ENCODE peak calls at places on chromosomes 16 and 17, in five cellular contexts. K, V, Z, X and A are unnamed samples.

GRCh38 chr17:61296058-61296457 is 103.6 kb upstream of the TBX2 start:
- DNase-seq in K (no peak), V (no peak), Z (no peak), X (no peak), A (no peak)

GRCh38 chr16:74652249-74652648 is 14.4 kb downstream of the RFWD3 start:
- DNase-seq in K (no peak), V (no peak), Z (no peak), X (no peak), A (no peak)

GRCh38 chr16:9665851-9666271 is 516.4 kb downstream of the GRIN2A start:
- DNase-seq in K (no peak), V (peak), Z (no peak), X (no peak), A (no peak)

GRCh38 chr16:66366433-66367299 is at the start of gene CDH5:
- DNase-seq in K (peak), V (no peak), Z (no peak), X (no peak), A (peak)

GRCh38 chr17:8757189-8757588 is 1.2 kb downstream of the SPDYE4 start:
- DNase-seq in K (no peak), V (no peak), Z (no peak), X (no peak), A (no peak)

GRCh38 chr16:49918257-49918656 is 62.3 kb upstream of the ZNF423 start:
- DNase-seq in K (no peak), V (no peak), Z (no peak), X (no peak), A (no peak)

GRCh38 chr17:28684963-28685362 is 23.0 kb downstream of the SUPT6H start:
- DNase-seq in K (no peak), V (no peak), Z (no peak), X (peak), A (peak)

GRCh38 chr17:13750783-13751484 is 149.2 kb upstream of the HS3ST3A1 start:
- DNase-seq in K (no peak), V (no peak), Z (no peak), X (no peak), A (no peak)

GRCh38 chr17:64236827-64237403 is 26.1 kb downstream of the TEX2 start:
- DNase-seq in K (no peak), V (no peak), Z (no peak), X (no peak), A (no peak)

GRCh38 chr17:72592242-72592966 is 471.6 kb downstream of the SOX9 start:
- DNase-seq in K (peak), V (peak), Z (peak), X (peak), A (no peak)

GRCh38 chr16:51569204-51569911 is 418.3 kb upstream of the SALL1 start:
- DNase-seq in K (no peak), V (peak), Z (no peak), X (peak), A (no peak)

GRCh38 chr16:84174396-84174795 is 12.5 kb downstream of the TAF1C start:
- DNase-seq in K (no peak), V (no peak), Z (no peak), X (no peak), A (no peak)

GRCh38 chr17:1555618-1556471 is 6.7 kb downstream of the PITPNA start:
- DNase-seq in K (no peak), V (no peak), Z (peak), X (no peak), A (no peak)

GRCh38 chr17:8192070-8192815 is 2.3 kb upstream of the BORCS6 start:
- DNase-seq in K (peak), V (peak), Z (peak), X (peak), A (peak)

GRCh38 chr16:2171601-2172178 is 16.1 kb downstream of the TRAF7 start:
- DNase-seq in K (no peak), V (no peak), Z (no peak), X (no peak), A (no peak)

GRCh38 chr17:48894886-48895285 is 2.3 kb downstream of the ATP5MC1 start:
- DNase-seq in K (no peak), V (no peak), Z (no peak), X (no peak), A (no peak)

GRCh38 chr16:59665618-59666220 is 931.6 kb upstream of the GOT2 start:
- DNase-seq in K (no peak), V (no peak), Z (no peak), X (no peak), A (no peak)

GRCh38 chr16:3950343-3951193 is 70.1 kb upstream of the CREBBP start:
- DNase-seq in K (peak), V (peak), Z (no peak), X (no peak), A (peak)

GRCh38 chr17:43645765-43646481 is 15.8 kb downstream of the MEOX1 start:
- DNase-seq in K (peak), V (peak), Z (no peak), X (no peak), A (peak)

GRCh38 chr16:10992797-10993196 is 48.4 kb downstream of the CLEC16A start:
- DNase-seq in K (no peak), V (peak), Z (no peak), X (no peak), A (no peak)

GRCh38 chr16:21523411-21524067 is 75.8 kb upstream of the METTL9 start:
- DNase-seq in K (no peak), V (no peak), Z (no peak), X (no peak), A (no peak)